ENCODE peak calls at places on chromosomes 2 and 18, in six cellular contexts. One of them, this sample, is unnamed.

GRCh38 chr2:149767516-149767974 is 180.0 kb upstream of the MMADHC start:
- DNase-seq in SJSA1: no peak
- DNase-seq in thoracic aorta: no peak
- DNase-seq in A549: peak; percentile 61
- DNase-seq in breast epithelium: no peak
- DNase-seq in neural progenitor cell: no peak
- DNase-seq in this sample: no peak

GRCh38 chr2:217331577-217332139 is 471.8 kb upstream of the TNP1 start:
- DNase-seq in neural progenitor cell: no peak
- DNase-seq in A549: peak; percentile 86
- DNase-seq in thoracic aorta: no peak
- DNase-seq in SJSA1: peak; percentile 91
- DNase-seq in breast epithelium: peak; percentile 63
- DNase-seq in this sample: no peak

GRCh38 chr2:39227628-39228412 is 15.9 kb downstream of the CDKL4 start:
- DNase-seq in SJSA1: peak; percentile 53
- DNase-seq in neural progenitor cell: peak; percentile 81
- DNase-seq in breast epithelium: peak; percentile 75
- DNase-seq in thoracic aorta: no peak
- DNase-seq in A549: peak; percentile 79
- DNase-seq in this sample: peak; percentile 90

GRCh38 chr2:216057688-216058193 is 23.9 kb downstream of the PECR start:
- DNase-seq in SJSA1: no peak
- DNase-seq in neural progenitor cell: no peak
- DNase-seq in thoracic aorta: no peak
- DNase-seq in A549: peak; percentile 85
- DNase-seq in breast epithelium: no peak
- DNase-seq in this sample: no peak

GRCh38 chr2:235171511-235172130 is 219.8 kb downstream of the SH3BP4 start:
- DNase-seq in neural progenitor cell: no peak
- DNase-seq in breast epithelium: no peak
- DNase-seq in SJSA1: peak; percentile 67
- DNase-seq in A549: peak; percentile 80
- DNase-seq in thoracic aorta: no peak
- DNase-seq in this sample: no peak

GRCh38 chr2:217923007-217923686 is 79.6 kb downstream of the TNS1 start:
- DNase-seq in breast epithelium: no peak
- DNase-seq in thoracic aorta: no peak
- DNase-seq in A549: no peak
- DNase-seq in SJSA1: no peak
- DNase-seq in neural progenitor cell: no peak
- DNase-seq in this sample: no peak

GRCh38 chr18:60746491-60746890 is 373.9 kb upstream of the MC4R start:
- DNase-seq in SJSA1: no peak
- DNase-seq in breast epithelium: no peak
- DNase-seq in thoracic aorta: no peak
- DNase-seq in A549: no peak
- DNase-seq in neural progenitor cell: no peak
- DNase-seq in this sample: no peak

GRCh38 chr2:11685906-11686470 is 16.0 kb upstream of the NTSR2 start:
- DNase-seq in thoracic aorta: no peak
- DNase-seq in breast epithelium: no peak
- DNase-seq in A549: no peak
- DNase-seq in SJSA1: no peak
- DNase-seq in neural progenitor cell: no peak
- DNase-seq in this sample: no peak

GRCh38 chr2:133777607-133778006 is 209.3 kb upstream of the NCKAP5 start:
- DNase-seq in SJSA1: peak; percentile 43
- DNase-seq in breast epithelium: no peak
- DNase-seq in thoracic aorta: no peak
- DNase-seq in A549: no peak
- DNase-seq in neural progenitor cell: no peak
- DNase-seq in this sample: peak; percentile 44

GRCh38 chr18:29496276-29496675 is 1319.3 kb upstream of the CDH2 start:
- DNase-seq in SJSA1: no peak
- DNase-seq in A549: no peak
- DNase-seq in breast epithelium: no peak
- DNase-seq in thoracic aorta: no peak
- DNase-seq in neural progenitor cell: no peak
- DNase-seq in this sample: no peak

GRCh38 chr2:177900091-177900490 is 172.5 kb downstream of the PDE11A start:
- DNase-seq in thoracic aorta: no peak
- DNase-seq in A549: no peak
- DNase-seq in neural progenitor cell: no peak
- DNase-seq in SJSA1: no peak
- DNase-seq in breast epithelium: no peak
- DNase-seq in this sample: no peak

GRCh38 chr2:199458806-199459285 is 1.1 kb upstream of the SATB2 start:
- DNase-seq in thoracic aorta: no peak
- DNase-seq in SJSA1: no peak
- DNase-seq in neural progenitor cell: no peak
- DNase-seq in A549: no peak
- DNase-seq in breast epithelium: no peak
- DNase-seq in this sample: no peak

GRCh38 chr18:79823120-79823519 is 25.4 kb downstream of the KCNG2 start:
- DNase-seq in neural progenitor cell: no peak
- DNase-seq in SJSA1: no peak
- DNase-seq in thoracic aorta: no peak
- DNase-seq in A549: no peak
- DNase-seq in breast epithelium: no peak
- DNase-seq in this sample: no peak

GRCh38 chr2:214401580-214401979 is 9.3 kb upstream of the VWC2L start:
- DNase-seq in A549: no peak
- DNase-seq in SJSA1: no peak
- DNase-seq in neural progenitor cell: no peak
- DNase-seq in breast epithelium: no peak
- DNase-seq in thoracic aorta: no peak
- DNase-seq in this sample: no peak

GRCh38 chr18:5142859-5143258 is 54.2 kb downstream of the AKAIN1 start:
- DNase-seq in A549: no peak
- DNase-seq in breast epithelium: no peak
- DNase-seq in SJSA1: no peak
- DNase-seq in neural progenitor cell: no peak
- DNase-seq in thoracic aorta: no peak
- DNase-seq in this sample: no peak

GRCh38 chr2:217248312-217248935 is 388.6 kb upstream of the TNP1 start:
- DNase-seq in thoracic aorta: no peak
- DNase-seq in neural progenitor cell: no peak
- DNase-seq in breast epithelium: peak; percentile 63
- DNase-seq in SJSA1: peak; percentile 55
- DNase-seq in A549: no peak
- DNase-seq in this sample: peak; percentile 44

GRCh38 chr2:127145255-127145899 is 38.4 kb upstream of the BIN1 start:
- DNase-seq in SJSA1: no peak
- DNase-seq in thoracic aorta: no peak
- DNase-seq in neural progenitor cell: no peak
- DNase-seq in breast epithelium: no peak
- DNase-seq in A549: no peak
- DNase-seq in this sample: no peak

GRCh38 chr2:218024336-218024735 is 21.5 kb upstream of the TNS1 start:
- DNase-seq in thoracic aorta: no peak
- DNase-seq in neural progenitor cell: no peak
- DNase-seq in SJSA1: peak; percentile 27
- DNase-seq in breast epithelium: no peak
- DNase-seq in A549: no peak
- DNase-seq in this sample: no peak

GRCh38 chr2:119463990-119464389 is 32.3 kb downstream of the TMEM37 start:
- DNase-seq in SJSA1: no peak
- DNase-seq in breast epithelium: no peak
- DNase-seq in A549: no peak
- DNase-seq in neural progenitor cell: no peak
- DNase-seq in thoracic aorta: no peak
- DNase-seq in this sample: no peak

GRCh38 chr18:5842653-5843052 is 52.7 kb downstream of the TMEM200C start:
- DNase-seq in A549: no peak
- DNase-seq in SJSA1: no peak
- DNase-seq in thoracic aorta: no peak
- DNase-seq in breast epithelium: no peak
- DNase-seq in neural progenitor cell: peak; percentile 11
- DNase-seq in this sample: no peak

GRCh38 chr2:10079192-10079930 is 850 bp downstream of the CYS1 start:
- DNase-seq in breast epithelium: no peak
- DNase-seq in A549: peak; percentile 36
- DNase-seq in SJSA1: peak; percentile 71
- DNase-seq in thoracic aorta: no peak
- DNase-seq in neural progenitor cell: peak; percentile 65
- DNase-seq in this sample: peak; percentile 51

GRCh38 chr2:112629224-112629623 is 16.5 kb upstream of the SLC20A1 start:
- DNase-seq in SJSA1: no peak
- DNase-seq in breast epithelium: no peak
- DNase-seq in A549: no peak
- DNase-seq in neural progenitor cell: no peak
- DNase-seq in thoracic aorta: no peak
- DNase-seq in this sample: no peak

GRCh38 chr2:37829202-37829601 is 95.9 kb upstream of the RMDN2 start:
- DNase-seq in A549: no peak
- DNase-seq in breast epithelium: no peak
- DNase-seq in neural progenitor cell: no peak
- DNase-seq in SJSA1: no peak
- DNase-seq in thoracic aorta: peak; percentile 40
- DNase-seq in this sample: no peak

GRCh38 chr2:148486655-148487054 is 157.9 kb upstream of the EPC2 start:
- DNase-seq in breast epithelium: no peak
- DNase-seq in SJSA1: no peak
- DNase-seq in neural progenitor cell: no peak
- DNase-seq in thoracic aorta: no peak
- DNase-seq in A549: no peak
- DNase-seq in this sample: no peak

GRCh38 chr2:226247289-226248275 is 552.0 kb downstream of the IRS1 start:
- DNase-seq in neural progenitor cell: no peak
- DNase-seq in SJSA1: no peak
- DNase-seq in breast epithelium: no peak
- DNase-seq in thoracic aorta: no peak
- DNase-seq in A549: peak; percentile 79
- DNase-seq in this sample: no peak

GRCh38 chr2:98869868-98870267 is 66.2 kb downstream of the CRACDL start:
- DNase-seq in SJSA1: no peak
- DNase-seq in neural progenitor cell: no peak
- DNase-seq in thoracic aorta: no peak
- DNase-seq in A549: no peak
- DNase-seq in breast epithelium: peak; percentile 86
- DNase-seq in this sample: no peak
- H3K9me3 ChIP-seq in SJSA1: no peaks in the 10 kb centered on the region
- H3K9me3 ChIP-seq in neural progenitor cell: no peaks in the 10 kb centered on the region
- H3K9me3 ChIP-seq in thoracic aorta: no peaks in the 10 kb centered on the region
- H3K9me3 ChIP-seq in A549: no peaks in the 10 kb centered on the region
- H3K9me3 ChIP-seq in breast epithelium: no peaks in the 10 kb centered on the region
- H3K9me3 ChIP-seq in this sample: no peaks in the 10 kb centered on the region

DNA sequence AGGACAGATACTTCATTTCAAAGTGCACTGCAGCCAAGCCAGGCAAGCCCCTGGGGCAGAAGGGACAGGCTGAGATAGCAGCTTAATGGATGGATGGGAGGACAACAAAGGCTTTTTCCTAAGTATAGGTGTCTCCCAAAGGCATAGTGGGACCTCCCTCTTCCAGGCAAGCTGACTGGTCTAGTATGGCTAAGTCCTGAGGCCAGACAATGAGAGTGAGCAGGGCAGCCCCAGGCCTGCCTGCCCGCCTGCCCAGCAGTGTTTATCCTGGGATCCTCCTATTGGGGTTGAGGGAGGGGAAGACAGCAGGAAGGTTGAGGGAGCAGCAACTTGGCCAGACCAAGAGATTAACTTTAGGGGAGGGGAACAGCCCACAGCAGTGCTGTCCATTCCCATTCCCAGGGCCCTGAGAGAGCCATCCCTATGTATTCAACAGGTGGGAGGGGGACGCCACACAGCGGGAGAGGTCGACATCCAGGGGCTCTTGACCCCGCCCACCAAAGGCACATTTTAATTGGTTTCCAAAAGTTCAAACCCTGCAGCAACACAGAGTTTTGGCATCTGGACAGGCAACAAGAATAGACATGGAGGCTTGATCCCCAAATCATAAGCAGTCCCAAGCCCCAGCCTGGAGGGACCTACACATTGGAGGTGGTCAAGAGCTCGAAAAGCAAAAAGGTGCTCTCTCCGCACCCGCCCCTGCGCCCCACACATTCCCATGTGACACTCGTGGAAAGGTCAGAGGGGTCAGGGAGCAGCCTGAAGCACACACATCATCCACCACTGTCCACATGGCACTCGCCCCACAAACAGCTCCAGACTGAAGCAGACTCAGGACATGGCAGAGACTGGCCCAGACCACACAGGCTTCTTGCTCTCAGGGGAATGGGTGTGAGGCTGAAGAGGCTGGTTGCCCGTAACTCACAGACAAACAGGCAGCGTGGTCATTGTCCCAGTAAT is 2.9 kb upstream of the SFXN5 start:
- DNase-seq in SJSA1: no peak
- DNase-seq in A549: no peak
- DNase-seq in thoracic aorta: no peak
- DNase-seq in breast epithelium: no peak
- DNase-seq in neural progenitor cell: no peak
- DNase-seq in this sample: no peak
- H3K4me1 ChIP-seq in SJSA1: peaks cover 13% of the 10 kb centered on the region
- H3K4me1 ChIP-seq in A549: peaks cover 9% of the 10 kb centered on the region
- H3K4me1 ChIP-seq in thoracic aorta: peaks cover 10% of the 10 kb centered on the region
- H3K4me1 ChIP-seq in breast epithelium: no peaks in the 10 kb centered on the region
- H3K4me1 ChIP-seq in neural progenitor cell: peaks cover 9% of the 10 kb centered on the region
- H3K4me1 ChIP-seq in this sample: peaks cover 18% of the 10 kb centered on the region

GRCh38 chr2:234111523-234111922 is 61.0 kb downstream of the SPP2 start:
- DNase-seq in SJSA1: no peak
- DNase-seq in neural progenitor cell: no peak
- DNase-seq in breast epithelium: no peak
- DNase-seq in A549: peak; percentile 62
- DNase-seq in thoracic aorta: no peak
- DNase-seq in this sample: no peak

GRCh38 chr2:234110219-234110618 is 59.7 kb downstream of the SPP2 start:
- DNase-seq in neural progenitor cell: no peak
- DNase-seq in SJSA1: no peak
- DNase-seq in thoracic aorta: no peak
- DNase-seq in breast epithelium: no peak
- DNase-seq in A549: no peak
- DNase-seq in this sample: no peak

GRCh38 chr2:234121999-234122398 is 71.5 kb downstream of the SPP2 start:
- DNase-seq in thoracic aorta: no peak
- DNase-seq in SJSA1: no peak
- DNase-seq in breast epithelium: no peak
- DNase-seq in neural progenitor cell: no peak
- DNase-seq in A549: no peak
- DNase-seq in this sample: no peak

DNA sequence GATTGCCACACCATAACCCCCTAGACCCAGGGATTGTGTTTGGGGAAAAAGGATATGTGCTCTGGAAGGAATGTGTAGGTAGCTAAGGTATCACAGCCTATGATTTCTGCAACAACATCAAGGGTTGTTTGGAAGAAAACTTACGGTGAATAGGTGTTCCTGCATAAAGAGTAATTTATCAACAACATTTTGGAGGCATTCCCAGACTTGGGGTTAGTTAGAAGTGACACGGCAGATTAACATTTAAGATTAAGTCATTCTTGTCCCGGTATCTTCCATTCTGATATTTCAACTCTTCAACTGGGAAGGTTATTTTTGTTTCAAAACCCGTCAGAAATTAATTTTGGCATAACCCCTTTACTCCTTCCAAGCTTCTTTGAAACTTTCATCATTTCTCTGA is 65.5 kb downstream of the SPP2 start:
- DNase-seq in breast epithelium: no peak
- DNase-seq in thoracic aorta: no peak
- DNase-seq in A549: no peak
- DNase-seq in neural progenitor cell: no peak
- DNase-seq in SJSA1: no peak
- DNase-seq in this sample: no peak
- H3K9me3 ChIP-seq in breast epithelium: no peaks in the 10 kb centered on the region
- H3K9me3 ChIP-seq in thoracic aorta: no peaks in the 10 kb centered on the region
- H3K9me3 ChIP-seq in A549: no peaks in the 10 kb centered on the region
- H3K9me3 ChIP-seq in neural progenitor cell: no peaks in the 10 kb centered on the region
- H3K9me3 ChIP-seq in SJSA1: no peaks in the 10 kb centered on the region
- H3K9me3 ChIP-seq in this sample: no peaks in the 10 kb centered on the region

GRCh38 chr2:233424028-233424951 is 70.0 kb downstream of the DGKD start:
- DNase-seq in A549: peak; percentile 66
- DNase-seq in breast epithelium: peak; percentile 67
- DNase-seq in neural progenitor cell: no peak
- DNase-seq in SJSA1: no peak
- DNase-seq in thoracic aorta: peak; percentile 28
- DNase-seq in this sample: no peak
- H3K4me1 ChIP-seq in A549: peaks cover 100% of the 10 kb centered on the region
- H3K4me1 ChIP-seq in breast epithelium: no peaks in the 10 kb centered on the region
- H3K4me1 ChIP-seq in neural progenitor cell: peaks cover 10% of the 10 kb centered on the region
- H3K4me1 ChIP-seq in SJSA1: peaks cover 33% of the 10 kb centered on the region
- H3K4me1 ChIP-seq in thoracic aorta: peaks cover 4% of the 10 kb centered on the region
- H3K4me1 ChIP-seq in this sample: peaks cover 8% of the 10 kb centered on the region